ENCODE peak calls at places on chromosomes 4 and X, in nine cellular contexts. One of them, this sample, is unnamed.

GRCh38 chr4:853416-853781 is 27.5 kb upstream of the CPLX1 start:
- DNase-seq in cardiac muscle cell: no peak
- DNase-seq in left ventricle myocardium inferior: no peak
- DNase-seq in ascending aorta: no peak
- DNase-seq in PC-3: no peak
- DNase-seq in BJ: no peak
- DNase-seq in OCI-LY7: no peak
- DNase-seq in HCT116: no peak
- DNase-seq in stomach: no peak
- DNase-seq in this sample: no peak

GRCh38 chrX:36434521-36434920 is 515.0 kb downstream of the CFAP47 start:
- DNase-seq in ascending aorta: no peak
- DNase-seq in PC-3: peak; percentile 8
- DNase-seq in stomach: no peak
- DNase-seq in HCT116: no peak
- DNase-seq in OCI-LY7: no peak
- DNase-seq in left ventricle myocardium inferior: no peak
- DNase-seq in cardiac muscle cell: no peak
- DNase-seq in BJ: no peak
- DNase-seq in this sample: no peak

GRCh38 chr4:76055005-76055404 is 19.1 kb upstream of the CXCL11 start:
- DNase-seq in BJ: no peak
- DNase-seq in PC-3: no peak
- DNase-seq in HCT116: no peak
- DNase-seq in OCI-LY7: peak; percentile 6
- DNase-seq in left ventricle myocardium inferior: no peak
- DNase-seq in stomach: no peak
- DNase-seq in ascending aorta: no peak
- DNase-seq in cardiac muscle cell: no peak
- DNase-seq in this sample: no peak

GRCh38 chrX:132820675-132821074 is 137.8 kb downstream of the HS6ST2 start:
- DNase-seq in cardiac muscle cell: no peak
- DNase-seq in BJ: no peak
- DNase-seq in stomach: no peak
- DNase-seq in HCT116: no peak
- DNase-seq in ascending aorta: no peak
- DNase-seq in OCI-LY7: no peak
- DNase-seq in left ventricle myocardium inferior: no peak
- DNase-seq in PC-3: no peak
- DNase-seq in this sample: no peak

GRCh38 chr4:5866841-5867782 is 25.8 kb downstream of the CRMP1 start:
- DNase-seq in stomach: no peak
- DNase-seq in left ventricle myocardium inferior: no peak
- DNase-seq in OCI-LY7: no peak
- DNase-seq in BJ: no peak
- DNase-seq in ascending aorta: no peak
- DNase-seq in HCT116: no peak
- DNase-seq in PC-3: no peak
- DNase-seq in cardiac muscle cell: no peak
- DNase-seq in this sample: no peak

GRCh38 chr4:113788888-113789287 is 27.4 kb upstream of the CAMK2D start:
- DNase-seq in left ventricle myocardium inferior: no peak
- DNase-seq in BJ: no peak
- DNase-seq in OCI-LY7: peak; percentile 28
- DNase-seq in ascending aorta: no peak
- DNase-seq in HCT116: no peak
- DNase-seq in stomach: no peak
- DNase-seq in cardiac muscle cell: no peak
- DNase-seq in PC-3: no peak
- DNase-seq in this sample: no peak

GRCh38 chr4:14023901-14024300 is 396.4 kb upstream of the BOD1L1 start:
- DNase-seq in OCI-LY7: no peak
- DNase-seq in stomach: no peak
- DNase-seq in HCT116: no peak
- DNase-seq in cardiac muscle cell: no peak
- DNase-seq in ascending aorta: no peak
- DNase-seq in left ventricle myocardium inferior: no peak
- DNase-seq in BJ: no peak
- DNase-seq in PC-3: no peak
- DNase-seq in this sample: no peak

GRCh38 chr4:21882050-21882839 is 66.3 kb downstream of the KCNIP4 start:
- DNase-seq in cardiac muscle cell: no peak
- DNase-seq in HCT116: no peak
- DNase-seq in OCI-LY7: no peak
- DNase-seq in BJ: no peak
- DNase-seq in left ventricle myocardium inferior: no peak
- DNase-seq in stomach: no peak
- DNase-seq in PC-3: peak; percentile 48
- DNase-seq in ascending aorta: no peak
- DNase-seq in this sample: no peak

GRCh38 chrX:15233416-15234015 is 36.4 kb downstream of the ASB9 start:
- DNase-seq in stomach: no peak
- DNase-seq in ascending aorta: no peak
- DNase-seq in OCI-LY7: no peak
- DNase-seq in BJ: no peak
- DNase-seq in PC-3: peak; percentile 56
- DNase-seq in left ventricle myocardium inferior: no peak
- DNase-seq in cardiac muscle cell: no peak
- DNase-seq in HCT116: no peak
- DNase-seq in this sample: no peak

GRCh38 chrX:135295238-135295943 is 13.9 kb upstream of the ETDC start:
- DNase-seq in PC-3: no peak
- DNase-seq in BJ: no peak
- DNase-seq in left ventricle myocardium inferior: peak; percentile 22
- DNase-seq in cardiac muscle cell: peak; percentile 55
- DNase-seq in HCT116: no peak
- DNase-seq in ascending aorta: no peak
- DNase-seq in stomach: no peak
- DNase-seq in OCI-LY7: no peak
- DNase-seq in this sample: peak; percentile 9

GRCh38 chr4:68180858-68181531 is 51.3 kb upstream of the TMPRSS11F start:
- DNase-seq in PC-3: peak; percentile 79
- DNase-seq in stomach: no peak
- DNase-seq in left ventricle myocardium inferior: no peak
- DNase-seq in cardiac muscle cell: peak; percentile 25
- DNase-seq in ascending aorta: no peak
- DNase-seq in BJ: no peak
- DNase-seq in OCI-LY7: no peak
- DNase-seq in HCT116: no peak
- DNase-seq in this sample: no peak

GRCh38 chrX:66717926-66718325 is 79.0 kb upstream of the EDA2R start:
- DNase-seq in OCI-LY7: no peak
- DNase-seq in ascending aorta: no peak
- DNase-seq in left ventricle myocardium inferior: no peak
- DNase-seq in stomach: no peak
- DNase-seq in PC-3: no peak
- DNase-seq in cardiac muscle cell: no peak
- DNase-seq in HCT116: no peak
- DNase-seq in BJ: no peak
- DNase-seq in this sample: no peak

DNA sequence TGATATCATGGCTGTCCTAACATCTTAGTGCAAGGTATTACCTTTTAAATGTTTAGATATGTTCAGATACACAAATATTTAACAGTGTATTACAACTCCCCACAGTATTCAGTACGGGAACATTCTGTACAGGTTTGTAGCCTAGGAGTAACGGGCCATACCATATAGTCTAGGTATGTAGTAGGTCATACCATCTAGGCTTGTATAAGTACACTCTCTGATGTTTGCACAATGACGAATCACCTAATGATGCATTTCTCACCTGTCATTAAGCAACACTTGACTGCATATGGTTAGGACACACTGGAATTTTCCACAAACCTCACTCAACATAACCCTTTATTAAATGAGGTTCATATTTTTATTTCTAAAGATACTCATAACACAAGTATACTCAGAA is 67.7 kb downstream of the THOC2 start:
- DNase-seq in HCT116: no peak
- DNase-seq in PC-3: peak; percentile 24
- DNase-seq in BJ: no peak
- DNase-seq in cardiac muscle cell: no peak
- DNase-seq in OCI-LY7: no peak
- DNase-seq in ascending aorta: no peak
- DNase-seq in left ventricle myocardium inferior: no peak
- DNase-seq in stomach: no peak
- DNase-seq in this sample: no peak
- H3K36me3 ChIP-seq in HCT116: no peaks in the 10 kb centered on the region
- H3K36me3 ChIP-seq in PC-3: peaks cover 14% of the 10 kb centered on the region
- H3K36me3 ChIP-seq in BJ: no peaks in the 10 kb centered on the region
- H3K36me3 ChIP-seq in cardiac muscle cell: peaks cover 9% of the 10 kb centered on the region
- H3K36me3 ChIP-seq in OCI-LY7: peaks cover 81% of the 10 kb centered on the region
- H3K36me3 ChIP-seq in ascending aorta: peaks cover 13% of the 10 kb centered on the region
- H3K36me3 ChIP-seq in left ventricle myocardium inferior: peaks cover 54% of the 10 kb centered on the region
- H3K36me3 ChIP-seq in stomach: peaks cover 54% of the 10 kb centered on the region
- H3K36me3 ChIP-seq in this sample: no peaks in the 10 kb centered on the region

GRCh38 chr4:8407756-8408155 is 32.8 kb downstream of the ACOX3 start:
- DNase-seq in cardiac muscle cell: no peak
- DNase-seq in stomach: peak; percentile 69
- DNase-seq in BJ: no peak
- DNase-seq in ascending aorta: no peak
- DNase-seq in PC-3: no peak
- DNase-seq in HCT116: no peak
- DNase-seq in OCI-LY7: no peak
- DNase-seq in left ventricle myocardium inferior: no peak
- DNase-seq in this sample: no peak

GRCh38 chr4:8405516-8405875 is 35.0 kb downstream of the ACOX3 start:
- DNase-seq in ascending aorta: no peak
- DNase-seq in OCI-LY7: no peak
- DNase-seq in BJ: no peak
- DNase-seq in cardiac muscle cell: no peak
- DNase-seq in PC-3: no peak
- DNase-seq in HCT116: no peak
- DNase-seq in left ventricle myocardium inferior: no peak
- DNase-seq in stomach: no peak
- DNase-seq in this sample: no peak

GRCh38 chr4:8409271-8410065 is 31.1 kb downstream of the ACOX3 start:
- DNase-seq in BJ: no peak
- DNase-seq in stomach: peak; percentile 63
- DNase-seq in left ventricle myocardium inferior: peak; percentile 74
- DNase-seq in HCT116: no peak
- DNase-seq in OCI-LY7: no peak
- DNase-seq in cardiac muscle cell: peak; percentile 21
- DNase-seq in PC-3: peak; percentile 3
- DNase-seq in ascending aorta: no peak
- DNase-seq in this sample: peak; percentile 62

GRCh38 chr4:8404791-8405515 is 35.6 kb downstream of the ACOX3 start:
- DNase-seq in cardiac muscle cell: no peak
- DNase-seq in ascending aorta: no peak
- DNase-seq in left ventricle myocardium inferior: no peak
- DNase-seq in HCT116: no peak
- DNase-seq in stomach: no peak
- DNase-seq in OCI-LY7: no peak
- DNase-seq in BJ: no peak
- DNase-seq in PC-3: no peak
- DNase-seq in this sample: no peak

DNA sequence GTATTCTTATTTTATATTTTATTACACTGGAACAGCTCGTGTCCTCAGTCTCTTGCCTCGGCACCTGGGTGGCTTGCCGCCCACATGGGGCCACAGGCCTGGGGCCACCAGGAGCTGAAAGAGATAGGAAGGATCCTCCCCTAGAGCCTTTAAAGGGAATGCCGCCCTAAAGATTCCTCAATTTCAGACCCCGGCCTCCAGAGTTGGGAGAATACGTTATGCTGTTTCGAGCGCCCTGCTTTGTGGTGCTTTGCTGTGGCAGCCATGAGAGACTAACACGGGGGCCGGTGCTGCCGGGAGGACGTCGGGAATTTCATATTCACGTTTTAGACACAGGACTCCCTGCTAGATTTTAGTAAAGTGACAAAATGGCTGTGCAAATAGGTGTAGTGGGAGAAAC is 33.2 kb downstream of the ACOX3 start:
- DNase-seq in BJ: no peak
- DNase-seq in cardiac muscle cell: no peak
- DNase-seq in OCI-LY7: no peak
- DNase-seq in PC-3: no peak
- DNase-seq in ascending aorta: no peak
- DNase-seq in left ventricle myocardium inferior: no peak
- DNase-seq in stomach: no peak
- DNase-seq in HCT116: no peak
- DNase-seq in this sample: no peak
- H3K36me3 ChIP-seq in BJ: peaks cover 25% of the 10 kb centered on the region
- H3K36me3 ChIP-seq in cardiac muscle cell: peaks cover 9% of the 10 kb centered on the region
- H3K36me3 ChIP-seq in OCI-LY7: peaks cover 6% of the 10 kb centered on the region
- H3K36me3 ChIP-seq in PC-3: no peaks in the 10 kb centered on the region
- H3K36me3 ChIP-seq in ascending aorta: peaks cover 65% of the 10 kb centered on the region
- H3K36me3 ChIP-seq in left ventricle myocardium inferior: peaks cover 54% of the 10 kb centered on the region
- H3K36me3 ChIP-seq in stomach: peaks cover 79% of the 10 kb centered on the region
- H3K36me3 ChIP-seq in HCT116: no peaks in the 10 kb centered on the region
- H3K36me3 ChIP-seq in this sample: no peaks in the 10 kb centered on the region

DNA sequence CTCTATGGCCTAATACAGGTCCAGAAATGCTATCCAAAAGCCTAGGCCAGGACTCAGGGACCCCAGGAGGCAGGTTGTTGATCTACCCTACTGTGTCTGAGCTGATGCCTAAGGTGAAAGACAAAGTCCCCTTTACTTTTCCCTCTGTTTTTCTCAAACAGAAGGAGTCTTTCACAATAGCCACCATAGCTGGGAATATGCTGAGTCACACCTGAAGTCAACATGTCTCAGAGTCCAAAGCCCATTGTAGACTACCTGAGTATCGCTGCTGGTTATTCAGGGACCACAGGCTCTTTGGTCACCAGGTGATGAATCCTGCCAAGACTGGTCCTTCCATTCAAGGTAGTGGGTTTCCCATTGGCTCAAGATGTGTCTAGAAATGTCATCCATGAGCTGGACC is 562.2 kb downstream of the ACTRT1 start:
- DNase-seq in ascending aorta: no peak
- DNase-seq in PC-3: peak; percentile 1
- DNase-seq in HCT116: no peak
- DNase-seq in OCI-LY7: no peak
- DNase-seq in BJ: no peak
- DNase-seq in stomach: no peak
- DNase-seq in left ventricle myocardium inferior: no peak
- DNase-seq in cardiac muscle cell: no peak
- DNase-seq in this sample: no peak
- H3K36me3 ChIP-seq in ascending aorta: no peaks in the 10 kb centered on the region
- H3K36me3 ChIP-seq in PC-3: no peaks in the 10 kb centered on the region
- H3K36me3 ChIP-seq in HCT116: no peaks in the 10 kb centered on the region
- H3K36me3 ChIP-seq in OCI-LY7: no peaks in the 10 kb centered on the region
- H3K36me3 ChIP-seq in BJ: no peaks in the 10 kb centered on the region
- H3K36me3 ChIP-seq in stomach: no peaks in the 10 kb centered on the region
- H3K36me3 ChIP-seq in left ventricle myocardium inferior: no peaks in the 10 kb centered on the region
- H3K36me3 ChIP-seq in cardiac muscle cell: no peaks in the 10 kb centered on the region
- H3K36me3 ChIP-seq in this sample: no peaks in the 10 kb centered on the region

GRCh38 chr4:169506903-169507302 is 105.5 kb downstream of the NEK1 start:
- DNase-seq in cardiac muscle cell: no peak
- DNase-seq in ascending aorta: no peak
- DNase-seq in HCT116: no peak
- DNase-seq in stomach: no peak
- DNase-seq in left ventricle myocardium inferior: no peak
- DNase-seq in PC-3: no peak
- DNase-seq in BJ: no peak
- DNase-seq in OCI-LY7: no peak
- DNase-seq in this sample: no peak
- H3K36me3 ChIP-seq in cardiac muscle cell: peaks cover 9% of the 10 kb centered on the region
- H3K36me3 ChIP-seq in ascending aorta: peaks cover 53% of the 10 kb centered on the region
- H3K36me3 ChIP-seq in HCT116: peaks cover 3% of the 10 kb centered on the region
- H3K36me3 ChIP-seq in stomach: peaks cover 57% of the 10 kb centered on the region
- H3K36me3 ChIP-seq in left ventricle myocardium inferior: peaks cover 64% of the 10 kb centered on the region
- H3K36me3 ChIP-seq in PC-3: no peaks in the 10 kb centered on the region
- H3K36me3 ChIP-seq in BJ: no peaks in the 10 kb centered on the region
- H3K36me3 ChIP-seq in OCI-LY7: peaks cover 30% of the 10 kb centered on the region
- H3K36me3 ChIP-seq in this sample: no peaks in the 10 kb centered on the region

This sample was measured in heart right ventricle.